ENCODE peak calls at places on chromosome 2, in seven cellular contexts. O, P, L, W, I, D and G are unnamed samples.

GRCh38 chr2:85802337-85803103 is 48.7 kb downstream of the ATOH8 start:
- DNase-seq in W (no peak), I (no peak), L (no peak), D (no peak), O (no peak), P (peak), G (no peak)

GRCh38 chr2:127479219-127479825 is 47.0 kb downstream of the IWS1 start:
- DNase-seq in O (peak), L (no peak), P (peak), D (peak), W (peak), I (no peak), G (peak)

GRCh38 chr2:46411245-46411641 is 68.1 kb upstream of the TMEM247 start:
- DNase-seq in L (no peak), I (no peak), O (no peak), W (no peak), D (no peak), P (no peak), G (no peak)

GRCh38 chr2:7673101-7673500 is 755.9 kb downstream of the RNF144A start:
- DNase-seq in P (no peak), I (no peak), W (no peak), L (no peak), D (no peak), O (no peak), G (no peak)

GRCh38 chr2:46780801-46781445 is 134.7 kb downstream of the MCFD2 start:
- DNase-seq in I (no peak), D (no peak), P (peak), W (no peak), L (no peak), O (no peak), G (peak)

GRCh38 chr2:128196026-128196822 is 105.2 kb downstream of the UGGT1 start:
- DNase-seq in I (no peak), O (no peak), D (peak), W (no peak), P (peak), L (no peak), G (no peak)

GRCh38 chr2:44247924-44248323 is 27.4 kb upstream of the SLC3A1 start:
- DNase-seq in D (no peak), W (no peak), L (no peak), O (no peak), P (no peak), I (no peak), G (no peak)

GRCh38 chr2:98379311-98380202 is 33.3 kb downstream of the CNGA3 start:
- DNase-seq in D (no peak), W (no peak), P (peak), L (no peak), O (no peak), I (no peak), G (no peak)

GRCh38 chr2:207765541-207765940 is 4.2 kb downstream of the FZD5 start:
- DNase-seq in I (no peak), D (no peak), O (no peak), L (no peak), W (no peak), P (no peak), G (no peak)

GRCh38 chr2:9160732-9161131 is 45.9 kb upstream of the ASAP2 start:
- DNase-seq in P (no peak), D (no peak), O (no peak), W (no peak), I (no peak), L (no peak), G (no peak)

GRCh38 chr2:14804912-14805311 is 172.4 kb downstream of the LRATD1 start:
- DNase-seq in D (no peak), W (no peak), O (no peak), I (no peak), L (no peak), P (no peak), G (no peak)

GRCh38 chr2:15069149-15069548 is 436.6 kb downstream of the LRATD1 start:
- DNase-seq in W (no peak), O (no peak), I (no peak), P (peak), L (no peak), D (no peak), G (no peak)

GRCh38 chr2:102789349-102790085 is 27.7 kb downstream of the TMEM182 start:
- DNase-seq in D (no peak), L (no peak), O (no peak), P (no peak), I (no peak), W (no peak), G (peak)